ENCODE peak calls at places on chromosomes 3 and 15, in ten cellular contexts. A is fibroblast of lung; T is mammary epithelial cell; C is CD8-positive, alpha-beta T cell; M is neural progenitor cell; O is hepatocyte; R is IMR-90; V is ovary; Y is astrocyte; G is tibial artery. Z is an unnamed sample.

GRCh38 chr15:48643236-48643635 is 2.3 kb downstream of the FBN1 start:
- DNase-seq in R (no peak), C (no peak), A (no peak), G (no peak), T (no peak), V (no peak), Y (no peak), M (no peak), O (no peak), Z (no peak)

GRCh38 chr3:195727596-195728195 is 6.9 kb downstream of the MUC20 start:
- DNase-seq in M (no peak), Y (no peak), C (no peak), R (no peak), A (no peak), G (no peak), V (no peak), O (no peak), T (no peak), Z (no peak)

GRCh38 chr3:123328851-123329635 is 119.8 kb downstream of the ADCY5 start:
- DNase-seq in M (peak; percentile 84), A (peak; percentile 51), O (peak; percentile 82), R (peak; percentile 34), Y (peak; percentile 7), C (peak; percentile 60), T (peak; percentile 32), V (peak; percentile 72), G (peak; percentile 89), Z (peak; percentile 63)

GRCh38 chr3:109685084-109686079 is 348.0 kb upstream of the DPPA4 start:
- DNase-seq in C (no peak), V (no peak), A (peak; percentile 99), T (peak; percentile 96), R (peak; percentile 99), O (peak; percentile 80), Y (peak; percentile 99), G (peak; percentile 98), M (no peak), Z (peak; percentile 45)

GRCh38 chr3:48966876-48967361 is 23.1 kb upstream of the P4HTM start:
- DNase-seq in Y (no peak), M (no peak), V (peak; percentile 20), T (peak; percentile 63), C (no peak), O (no peak), R (no peak), A (no peak), G (peak; percentile 28), Z (no peak)

GRCh38 chr15:63502843-63503738 is 1.3 kb upstream of the USP3 start:
- DNase-seq in A (peak; percentile 97), O (peak; percentile 95), V (peak; percentile 75), G (peak; percentile 94), M (peak; percentile 69), R (peak; percentile 87), Y (peak; percentile 89), T (no peak), C (peak; percentile 55), Z (no peak)

GRCh38 chr15:88638626-88639372 is at the start of gene ISG20:
- DNase-seq in O (peak; percentile 97), A (peak; percentile 98), R (peak; percentile 99), C (peak; percentile 88), T (peak; percentile 99), Y (peak; percentile 90), G (peak; percentile 98), V (peak; percentile 98), M (peak; percentile 70), Z (peak; percentile 82)

GRCh38 chr3:123329636-123330340 is 119.1 kb downstream of the ADCY5 start:
- DNase-seq in A (no peak), M (no peak), C (no peak), O (no peak), Y (no peak), V (no peak), G (peak; percentile 83), T (no peak), R (no peak), Z (no peak)

GRCh38 chr3:116155830-116156229 is 289.5 kb downstream of the LSAMP start:
- DNase-seq in A (peak; percentile 90), V (no peak), G (no peak), C (no peak), O (peak; percentile 69), M (peak; percentile 4), Y (no peak), R (peak; percentile 26), T (no peak), Z (no peak)

GRCh38 chr3:119042162-119042561 is 7.5 kb upstream of the IGSF11 start:
- DNase-seq in Y (no peak), C (no peak), O (no peak), A (no peak), G (no peak), T (no peak), V (no peak), M (no peak), R (no peak), Z (no peak)

DNA sequence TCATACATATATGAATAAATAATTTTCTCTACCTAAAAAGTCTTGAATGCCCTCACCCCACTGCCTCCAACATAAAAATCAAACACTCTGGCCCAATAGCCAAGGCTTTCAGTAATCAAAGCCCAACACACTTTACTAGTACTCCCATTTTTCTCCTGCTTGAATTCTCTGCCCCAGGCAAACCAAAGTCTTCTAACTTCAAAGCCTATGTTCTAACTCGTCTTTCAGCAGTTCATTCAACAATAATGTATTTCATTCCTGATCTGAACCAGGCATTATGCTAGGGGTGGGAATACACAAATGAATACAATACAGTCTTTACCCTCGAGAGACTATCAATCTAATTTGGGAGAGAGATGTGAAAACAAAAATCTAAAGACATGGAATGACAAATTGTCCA is 11.4 kb upstream of the ZNF592 start:
- DNase-seq in Y (no peak), T (no peak), G (no peak), R (no peak), C (no peak), M (no peak), A (no peak), V (no peak), O (no peak), Z (no peak)
- H3K4me1 ChIP-seq in Y (peaks cover 21% of the 10 kb centered on the region), T (peaks cover 16% of the 10 kb centered on the region), G (no peaks in the 10 kb centered on the region), R (peaks cover 6% of the 10 kb centered on the region), C (peaks cover 44% of the 10 kb centered on the region), M (peaks cover 18% of the 10 kb centered on the region), A (no peaks in the 10 kb centered on the region), V (no peaks in the 10 kb centered on the region), O (peaks cover 14% of the 10 kb centered on the region), Z (no peaks in the 10 kb centered on the region)

GRCh38 chr3:43735618-43736017 is 44.9 kb downstream of the ABHD5 start:
- DNase-seq in O (peak; percentile 17), M (no peak), C (no peak), R (no peak), A (no peak), T (no peak), G (no peak), Y (no peak), V (no peak), Z (no peak)

GRCh38 chr3:43732747-43733425 is 42.1 kb downstream of the ABHD5 start:
- DNase-seq in R (no peak), Y (peak; percentile 27), V (no peak), C (no peak), T (no peak), M (no peak), O (no peak), A (no peak), G (no peak), Z (no peak)

GRCh38 chr3:43736558-43736995 is 45.8 kb downstream of the ABHD5 start:
- DNase-seq in R (peak; percentile 92), G (no peak), C (no peak), A (peak; percentile 92), Y (peak; percentile 69), M (no peak), T (no peak), O (peak; percentile 65), V (no peak), Z (no peak)

GRCh38 chr3:43737001-43737440 is 46.3 kb downstream of the ABHD5 start:
- DNase-seq in M (peak; percentile 7), O (peak; percentile 38), C (no peak), G (no peak), T (no peak), V (no peak), Y (no peak), A (no peak), R (no peak), Z (no peak)

DNA sequence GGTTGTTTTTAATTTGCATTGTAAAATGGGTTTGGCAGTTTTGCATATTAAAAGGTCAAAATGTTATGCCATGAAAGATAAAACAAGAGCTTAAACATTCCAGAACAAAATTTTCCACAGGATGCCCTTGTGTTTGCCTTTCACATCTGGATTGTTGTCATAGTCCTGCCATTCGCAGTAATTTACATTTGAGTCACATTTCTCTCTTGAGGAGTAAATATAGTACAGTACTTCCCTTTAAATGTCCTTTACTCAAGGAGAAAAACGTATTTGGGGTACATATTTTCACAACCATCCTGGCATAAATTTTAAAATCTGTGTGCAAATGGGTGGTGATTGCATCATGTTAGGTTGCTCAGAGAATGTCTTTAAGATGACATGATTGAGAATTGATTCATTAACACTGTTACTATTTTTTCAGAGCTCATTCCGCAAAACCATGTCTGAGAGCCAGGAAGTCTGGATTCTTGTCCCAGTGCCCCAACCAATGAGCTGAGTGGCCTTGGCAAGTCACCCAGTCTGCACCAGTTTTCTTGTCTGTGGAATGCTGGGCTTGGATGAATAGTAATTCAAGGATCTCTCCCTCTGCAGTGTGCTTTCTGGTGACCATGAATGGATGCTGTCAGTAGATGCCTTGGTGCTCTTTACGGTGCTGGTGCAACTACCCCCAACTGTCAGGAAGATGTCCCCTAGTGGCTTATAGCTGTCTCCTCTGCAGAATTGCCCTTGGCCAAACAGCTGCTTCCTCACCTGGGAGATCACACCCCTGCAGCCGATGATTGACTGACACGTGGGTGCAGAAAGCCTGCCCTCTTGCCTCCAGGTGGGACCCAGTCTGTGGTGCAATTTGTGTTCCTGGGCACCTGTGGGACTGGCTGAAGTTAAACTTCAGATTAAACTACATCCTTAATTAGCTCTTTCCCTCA is 43.0 kb downstream of the ABHD5 start:
- DNase-seq in R (peak; percentile 51), C (no peak), A (peak; percentile 68), T (no peak), Y (peak; percentile 91), O (no peak), M (no peak), V (no peak), G (peak; percentile 80), Z (no peak)
- H3K27ac ChIP-seq in R (peak overlapping the region; percentile 57), C (no peak overlapping the region), A (peak overlapping the region; percentile 35), T (no peak overlapping the region), Y (peak overlapping the region; percentile 53), O (no peak overlapping the region), M (no peak overlapping the region), V (no peak overlapping the region), G (no peak overlapping the region), Z (no peak overlapping the region)

GRCh38 chr3:61688307-61688695 is 126.9 kb downstream of the PTPRG start:
- DNase-seq in O (no peak), T (no peak), A (no peak), C (no peak), V (no peak), G (no peak), Y (no peak), M (peak; percentile 94), R (no peak), Z (peak; percentile 87)
- H3K4me3 ChIP-seq in O (no peak overlapping the region), T (no peak overlapping the region), A (no peak overlapping the region), C (no peak overlapping the region), V (no peak overlapping the region), G (no peak overlapping the region), Y (no peak overlapping the region), M (peak overlapping the region; percentile 17), R (no peak overlapping the region), Z (no peak overlapping the region)

DNA sequence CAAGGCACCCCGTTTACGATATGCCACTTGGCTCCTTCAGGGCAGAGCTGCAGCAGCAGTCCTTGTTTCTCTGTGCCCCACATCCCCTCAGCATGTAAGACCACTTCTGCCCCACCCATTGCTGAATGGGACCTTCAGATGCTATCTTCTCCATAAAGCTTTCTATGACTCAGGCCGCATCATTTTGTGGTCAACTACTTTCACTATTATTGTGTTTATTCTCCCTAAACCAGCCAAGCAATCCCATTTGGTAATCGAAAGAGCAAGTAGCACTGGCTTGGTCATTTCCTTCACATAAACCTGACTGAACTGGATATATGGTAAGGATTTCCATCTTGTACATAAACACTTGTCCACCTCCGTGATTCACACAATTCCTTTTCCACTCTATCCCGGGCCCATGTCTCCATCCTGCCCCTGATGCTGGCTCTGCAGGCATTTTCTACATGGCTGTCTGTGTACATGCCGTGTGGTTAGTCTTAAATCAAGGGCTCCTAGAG is 25.7 kb downstream of the LIPC start:
- DNase-seq in V (no peak), A (peak; percentile 80), R (peak; percentile 97), C (no peak), O (no peak), T (peak; percentile 94), M (no peak), Y (peak; percentile 83), G (no peak), Z (no peak)
- H3K4me1 ChIP-seq in V (no peaks in the 10 kb centered on the region), A (peaks cover 12% of the 10 kb centered on the region), R (peaks cover 9% of the 10 kb centered on the region), C (peaks cover 40% of the 10 kb centered on the region), O (peaks cover 26% of the 10 kb centered on the region), T (peaks cover 27% of the 10 kb centered on the region), M (no peaks in the 10 kb centered on the region), Y (peaks cover 12% of the 10 kb centered on the region), G (no peaks in the 10 kb centered on the region), Z (no peaks in the 10 kb centered on the region)

Z was measured in A673.